ENCODE peak calls at places on chromosomes 5 and 9, in nine cellular contexts. One of them, this sample, is unnamed.

GRCh38 chr9:35116898-35117551 is 1.4 kb upstream of the ATOSB start:
- DNase-seq in iris pigment epithelial cell: peak
- DNase-seq in activated gamma-delta T cell treated with Interleukin-2 at 50 U/mL for 16 hours: peak
- DNase-seq in ELR: peak
- DNase-seq in mucosa of gallbladder: peak
- DNase-seq in ecto neural progenitor cell: peak
- DNase-seq in HTR-8/SVneo: peak
- DNase-seq in fibroblast of the conjunctiva: peak
- DNase-seq in GM04504: peak
- DNase-seq in this sample: peak

GRCh38 chr5:17294639-17295311 is 77.3 kb downstream of the BASP1 start:
- DNase-seq in iris pigment epithelial cell: no peak
- DNase-seq in activated gamma-delta T cell treated with Interleukin-2 at 50 U/mL for 16 hours: no peak
- DNase-seq in ELR: no peak
- DNase-seq in mucosa of gallbladder: no peak
- DNase-seq in ecto neural progenitor cell: no peak
- DNase-seq in HTR-8/SVneo: no peak
- DNase-seq in fibroblast of the conjunctiva: no peak
- DNase-seq in GM04504: no peak
- DNase-seq in this sample: no peak

GRCh38 chr5:151825445-151825844 is 53.7 kb downstream of the G3BP1 start:
- DNase-seq in iris pigment epithelial cell: peak
- DNase-seq in activated gamma-delta T cell treated with Interleukin-2 at 50 U/mL for 16 hours: no peak
- DNase-seq in ELR: peak
- DNase-seq in mucosa of gallbladder: peak
- DNase-seq in ecto neural progenitor cell: peak
- DNase-seq in HTR-8/SVneo: peak
- DNase-seq in fibroblast of the conjunctiva: peak
- DNase-seq in GM04504: no peak
- DNase-seq in this sample: peak

GRCh38 chr5:35857004-35857345 is 284 bp downstream of the IL7R start:
- DNase-seq in iris pigment epithelial cell: no peak
- DNase-seq in activated gamma-delta T cell treated with Interleukin-2 at 50 U/mL for 16 hours: no peak
- DNase-seq in ELR: peak
- DNase-seq in mucosa of gallbladder: no peak
- DNase-seq in ecto neural progenitor cell: no peak
- DNase-seq in HTR-8/SVneo: no peak
- DNase-seq in fibroblast of the conjunctiva: no peak
- DNase-seq in GM04504: no peak
- DNase-seq in this sample: no peak

GRCh38 chr5:135456238-135457099 is 4.3 kb upstream of the TIFAB start:
- DNase-seq in iris pigment epithelial cell: peak
- DNase-seq in activated gamma-delta T cell treated with Interleukin-2 at 50 U/mL for 16 hours: no peak
- DNase-seq in ELR: peak
- DNase-seq in mucosa of gallbladder: no peak
- DNase-seq in ecto neural progenitor cell: no peak
- DNase-seq in HTR-8/SVneo: peak
- DNase-seq in fibroblast of the conjunctiva: peak
- DNase-seq in GM04504: peak
- DNase-seq in this sample: no peak

GRCh38 chr9:93525476-93525875 is 50.9 kb upstream of the PHF2 start:
- DNase-seq in iris pigment epithelial cell: peak
- DNase-seq in activated gamma-delta T cell treated with Interleukin-2 at 50 U/mL for 16 hours: no peak
- DNase-seq in ELR: no peak
- DNase-seq in mucosa of gallbladder: no peak
- DNase-seq in ecto neural progenitor cell: no peak
- DNase-seq in HTR-8/SVneo: no peak
- DNase-seq in fibroblast of the conjunctiva: no peak
- DNase-seq in GM04504: no peak
- DNase-seq in this sample: no peak

GRCh38 chr9:90925581-90926257 is 124.1 kb downstream of the SYK start:
- DNase-seq in iris pigment epithelial cell: peak
- DNase-seq in activated gamma-delta T cell treated with Interleukin-2 at 50 U/mL for 16 hours: no peak
- DNase-seq in ELR: peak
- DNase-seq in mucosa of gallbladder: no peak
- DNase-seq in ecto neural progenitor cell: no peak
- DNase-seq in HTR-8/SVneo: peak
- DNase-seq in fibroblast of the conjunctiva: peak
- DNase-seq in GM04504: peak
- DNase-seq in this sample: no peak

GRCh38 chr5:139446956-139447779 is 7.8 kb upstream of the DNAJC18 start:
- DNase-seq in iris pigment epithelial cell: peak
- DNase-seq in activated gamma-delta T cell treated with Interleukin-2 at 50 U/mL for 16 hours: no peak
- DNase-seq in ELR: peak
- DNase-seq in mucosa of gallbladder: no peak
- DNase-seq in ecto neural progenitor cell: no peak
- DNase-seq in HTR-8/SVneo: no peak
- DNase-seq in fibroblast of the conjunctiva: no peak
- DNase-seq in GM04504: peak
- DNase-seq in this sample: no peak

GRCh38 chr9:79257215-79257614 is 314.6 kb upstream of the TLE4 start:
- DNase-seq in iris pigment epithelial cell: peak
- DNase-seq in activated gamma-delta T cell treated with Interleukin-2 at 50 U/mL for 16 hours: no peak
- DNase-seq in ELR: no peak
- DNase-seq in mucosa of gallbladder: no peak
- DNase-seq in ecto neural progenitor cell: peak
- DNase-seq in HTR-8/SVneo: peak
- DNase-seq in fibroblast of the conjunctiva: no peak
- DNase-seq in GM04504: no peak
- DNase-seq in this sample: peak

GRCh38 chr5:102958481-102959011 is 161.4 kb downstream of the GIN1 start:
- DNase-seq in iris pigment epithelial cell: peak
- DNase-seq in activated gamma-delta T cell treated with Interleukin-2 at 50 U/mL for 16 hours: no peak
- DNase-seq in ELR: peak
- DNase-seq in mucosa of gallbladder: no peak
- DNase-seq in ecto neural progenitor cell: no peak
- DNase-seq in HTR-8/SVneo: no peak
- DNase-seq in fibroblast of the conjunctiva: peak
- DNase-seq in GM04504: peak
- DNase-seq in this sample: peak

GRCh38 chr5:35828092-35828598 is 28.5 kb upstream of the IL7R start:
- DNase-seq in iris pigment epithelial cell: no peak
- DNase-seq in activated gamma-delta T cell treated with Interleukin-2 at 50 U/mL for 16 hours: no peak
- DNase-seq in ELR: no peak
- DNase-seq in mucosa of gallbladder: no peak
- DNase-seq in ecto neural progenitor cell: no peak
- DNase-seq in HTR-8/SVneo: no peak
- DNase-seq in fibroblast of the conjunctiva: no peak
- DNase-seq in GM04504: no peak
- DNase-seq in this sample: no peak

GRCh38 chr9:20315672-20316071 is 306.6 kb downstream of the MLLT3 start:
- DNase-seq in iris pigment epithelial cell: peak
- DNase-seq in activated gamma-delta T cell treated with Interleukin-2 at 50 U/mL for 16 hours: no peak
- DNase-seq in ELR: peak
- DNase-seq in mucosa of gallbladder: no peak
- DNase-seq in ecto neural progenitor cell: no peak
- DNase-seq in HTR-8/SVneo: peak
- DNase-seq in fibroblast of the conjunctiva: peak
- DNase-seq in GM04504: peak
- DNase-seq in this sample: peak

GRCh38 chr9:88994820-88995180 is 3.5 kb downstream of the S1PR3 start:
- DNase-seq in iris pigment epithelial cell: peak
- DNase-seq in activated gamma-delta T cell treated with Interleukin-2 at 50 U/mL for 16 hours: no peak
- DNase-seq in ELR: peak
- DNase-seq in mucosa of gallbladder: no peak
- DNase-seq in ecto neural progenitor cell: no peak
- DNase-seq in HTR-8/SVneo: no peak
- DNase-seq in fibroblast of the conjunctiva: no peak
- DNase-seq in GM04504: peak
- DNase-seq in this sample: no peak

This sample was measured in SJCRH30.